ENCODE peak calls at places on chromosomes 1 and 21, in four cellular contexts. One of them, this sample, is unnamed.

GRCh38 chr1:221100196-221100950 is 221.1 kb downstream of the HLX start:
- DNase-seq in H1: no peak
- DNase-seq in neural progenitor cell: no peak
- DNase-seq in breast epithelium: no peak
- DNase-seq in this sample: no peak

GRCh38 chr1:60753508-60753907 is 328.9 kb upstream of the NFIA start:
- DNase-seq in H1: no peak
- DNase-seq in neural progenitor cell: no peak
- DNase-seq in breast epithelium: no peak
- DNase-seq in this sample: no peak

GRCh38 chr1:33120436-33121231 is 39.7 kb downstream of the AZIN2 start:
- DNase-seq in H1: no peak
- DNase-seq in neural progenitor cell: no peak
- DNase-seq in breast epithelium: no peak
- DNase-seq in this sample: no peak

GRCh38 chr21:44520326-44521300 is 19.4 kb downstream of the KRTAP10-1 start:
- DNase-seq in H1: no peak
- DNase-seq in neural progenitor cell: no peak
- DNase-seq in breast epithelium: peak
- DNase-seq in this sample: peak

GRCh38 chr1:236164273-236164672 is 21.9 kb downstream of the GPR137B start:
- DNase-seq in H1: no peak
- DNase-seq in neural progenitor cell: no peak
- DNase-seq in breast epithelium: no peak
- DNase-seq in this sample: peak

GRCh38 chr1:62841587-62842169 is 57.7 kb downstream of the ATG4C start:
- DNase-seq in H1: no peak
- DNase-seq in neural progenitor cell: peak
- DNase-seq in breast epithelium: no peak
- DNase-seq in this sample: no peak

GRCh38 chr1:48182441-48182840 is 40.1 kb upstream of the SLC5A9 start:
- DNase-seq in H1: no peak
- DNase-seq in neural progenitor cell: no peak
- DNase-seq in breast epithelium: no peak
- DNase-seq in this sample: no peak

GRCh38 chr1:37479255-37480124 is 5.1 kb downstream of the ZC3H12A start:
- DNase-seq in H1: no peak
- DNase-seq in neural progenitor cell: no peak
- DNase-seq in breast epithelium: peak
- DNase-seq in this sample: peak

GRCh38 chr21:38596264-38597042 is 98.2 kb upstream of the ERG start:
- DNase-seq in H1: no peak
- DNase-seq in neural progenitor cell: no peak
- DNase-seq in breast epithelium: no peak
- DNase-seq in this sample: no peak

GRCh38 chr1:244614879-244615278 is 38.0 kb upstream of the DESI2 start:
- DNase-seq in H1: no peak
- DNase-seq in neural progenitor cell: peak
- DNase-seq in breast epithelium: no peak
- DNase-seq in this sample: no peak

GRCh38 chr1:115463347-115463746 is 125.3 kb upstream of the NGF start:
- DNase-seq in H1: no peak
- DNase-seq in neural progenitor cell: no peak
- DNase-seq in breast epithelium: no peak
- DNase-seq in this sample: no peak

GRCh38 chr1:38827299-38827698 is 32.3 kb downstream of the RRAGC start:
- DNase-seq in H1: no peak
- DNase-seq in neural progenitor cell: no peak
- DNase-seq in breast epithelium: no peak
- DNase-seq in this sample: no peak

GRCh38 chr1:246428542-246429308 is 78.4 kb downstream of the SMYD3 start:
- DNase-seq in H1: no peak
- DNase-seq in neural progenitor cell: no peak
- DNase-seq in breast epithelium: no peak
- DNase-seq in this sample: no peak

GRCh38 chr1:58883037-58883887 is 99.4 kb upstream of the JUN start:
- DNase-seq in H1: no peak
- DNase-seq in neural progenitor cell: no peak
- DNase-seq in breast epithelium: no peak
- DNase-seq in this sample: peak

GRCh38 chr1:43438006-43438405 is 15.7 kb downstream of the HYI start:
- DNase-seq in H1: no peak
- DNase-seq in neural progenitor cell: no peak
- DNase-seq in breast epithelium: no peak
- DNase-seq in this sample: no peak

GRCh38 chr1:113835686-113836290 is 23.5 kb upstream of the RSBN1 start:
- DNase-seq in H1: no peak
- DNase-seq in neural progenitor cell: peak
- DNase-seq in breast epithelium: no peak
- DNase-seq in this sample: no peak

GRCh38 chr21:33924079-33924765 is 8.6 kb upstream of the ATP5PO start:
- DNase-seq in H1: peak
- DNase-seq in neural progenitor cell: peak
- DNase-seq in breast epithelium: peak
- DNase-seq in this sample: peak

GRCh38 chr1:190904091-190904695 is 426.5 kb upstream of the BRINP3 start:
- DNase-seq in H1: no peak
- DNase-seq in neural progenitor cell: no peak
- DNase-seq in breast epithelium: no peak
- DNase-seq in this sample: no peak

GRCh38 chr21:42062543-42063022 is 8.5 kb upstream of the UMODL1 start:
- DNase-seq in H1: no peak
- DNase-seq in neural progenitor cell: no peak
- DNase-seq in breast epithelium: no peak
- DNase-seq in this sample: peak

GRCh38 chr1:209565759-209566678 is 17.5 kb upstream of the CAMK1G start:
- DNase-seq in H1: peak
- DNase-seq in neural progenitor cell: peak
- DNase-seq in breast epithelium: peak
- DNase-seq in this sample: peak

GRCh38 chr21:41009398-41010177 is 158.4 kb upstream of the BACE2 start:
- DNase-seq in H1: no peak
- DNase-seq in neural progenitor cell: no peak
- DNase-seq in breast epithelium: no peak
- DNase-seq in this sample: no peak

GRCh38 chr1:159214149-159214760 is 9.6 kb downstream of the ACKR1 start:
- DNase-seq in H1: no peak
- DNase-seq in neural progenitor cell: peak
- DNase-seq in breast epithelium: no peak
- DNase-seq in this sample: no peak

GRCh38 chr1:26710811-26711210 is 15.0 kb downstream of the ARID1A start:
- DNase-seq in H1: no peak
- DNase-seq in neural progenitor cell: no peak
- DNase-seq in breast epithelium: no peak
- DNase-seq in this sample: no peak

GRCh38 chr1:215114154-215114933 is 31.8 kb downstream of the KCNK2 start:
- DNase-seq in H1: no peak
- DNase-seq in neural progenitor cell: no peak
- DNase-seq in breast epithelium: no peak
- DNase-seq in this sample: no peak

GRCh38 chr1:29284286-29284960 is 48.1 kb downstream of the PTPRU start:
- DNase-seq in H1: no peak
- DNase-seq in neural progenitor cell: no peak
- DNase-seq in breast epithelium: no peak
- DNase-seq in this sample: no peak

GRCh38 chr1:42173155-42173933 is 8.8 kb upstream of the GUCA2A start:
- DNase-seq in H1: no peak
- DNase-seq in neural progenitor cell: peak
- DNase-seq in breast epithelium: peak
- DNase-seq in this sample: peak

GRCh38 chr21:36910581-36911307 is 55.7 kb downstream of the HLCS start:
- DNase-seq in H1: no peak
- DNase-seq in neural progenitor cell: no peak
- DNase-seq in breast epithelium: no peak
- DNase-seq in this sample: no peak

GRCh38 chr1:184905601-184906322 is 68.5 kb downstream of the NIBAN1 start:
- DNase-seq in H1: no peak
- DNase-seq in neural progenitor cell: no peak
- DNase-seq in breast epithelium: no peak
- DNase-seq in this sample: no peak

GRCh38 chr1:219441884-219442283 is 171.0 kb downstream of the ZC3H11B start:
- DNase-seq in H1: no peak
- DNase-seq in neural progenitor cell: no peak
- DNase-seq in breast epithelium: no peak
- DNase-seq in this sample: no peak

GRCh38 chr1:2911391-2912178 is 109.7 kb upstream of the ACTRT2 start:
- DNase-seq in H1: no peak
- DNase-seq in neural progenitor cell: no peak
- DNase-seq in breast epithelium: no peak
- DNase-seq in this sample: no peak

GRCh38 chr1:217586586-217586985 is 44.3 kb downstream of the GPATCH2 start:
- DNase-seq in H1: no peak
- DNase-seq in neural progenitor cell: no peak
- DNase-seq in breast epithelium: no peak
- DNase-seq in this sample: no peak

GRCh38 chr1:106189780-106190179 is 866.7 kb upstream of the PRMT6 start:
- DNase-seq in H1: no peak
- DNase-seq in neural progenitor cell: no peak
- DNase-seq in breast epithelium: no peak
- DNase-seq in this sample: no peak

GRCh38 chr1:48608882-48609281 is 136.9 kb upstream of the SPATA6 start:
- DNase-seq in H1: no peak
- DNase-seq in neural progenitor cell: no peak
- DNase-seq in breast epithelium: no peak
- DNase-seq in this sample: no peak

GRCh38 chr1:103254691-103255090 is 146.4 kb upstream of the COL11A1 start:
- DNase-seq in H1: no peak
- DNase-seq in neural progenitor cell: no peak
- DNase-seq in breast epithelium: no peak
- DNase-seq in this sample: no peak

GRCh38 chr1:113205980-113206766 is 133.2 kb downstream of the LRIG2 start:
- DNase-seq in H1: no peak
- DNase-seq in neural progenitor cell: no peak
- DNase-seq in breast epithelium: no peak
- DNase-seq in this sample: no peak

DNA sequence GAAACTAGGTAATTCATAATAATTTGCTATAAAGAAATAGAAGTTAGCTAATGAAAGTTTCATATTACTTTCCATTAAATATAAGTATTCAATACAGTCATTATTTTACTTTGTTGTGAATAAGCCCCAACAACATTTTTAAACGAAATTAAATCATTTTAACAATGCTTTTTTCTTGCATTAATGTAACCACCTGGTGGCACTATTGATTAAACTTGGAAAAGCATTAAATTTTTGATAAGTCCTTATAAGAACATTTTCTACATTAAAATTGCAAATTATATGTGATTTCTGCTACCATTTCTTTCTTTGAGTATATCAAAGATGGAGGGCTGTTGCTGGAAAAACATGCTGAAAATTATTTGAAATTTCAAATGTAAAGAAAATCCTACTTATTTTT is 918.8 kb upstream of the TMPRSS15 start:
- DNase-seq in H1: no peak
- DNase-seq in neural progenitor cell: no peak
- DNase-seq in breast epithelium: no peak
- DNase-seq in this sample: no peak
- TF ChIP-seq CTCF in H1: no peak
- TF ChIP-seq CTCF in neural progenitor cell: peak
- TF ChIP-seq CTCF in breast epithelium: no peak
- TF ChIP-seq CTCF in this sample: no peak

GRCh38 chr1:54546651-54547348 is 1.2 kb upstream of the ACOT11 start:
- DNase-seq in H1: no peak
- DNase-seq in neural progenitor cell: no peak
- DNase-seq in breast epithelium: no peak
- DNase-seq in this sample: no peak
- H3K27ac ChIP-seq in H1: no peak
- H3K27ac ChIP-seq in neural progenitor cell: no peak
- H3K27ac ChIP-seq in breast epithelium: peak
- H3K27ac ChIP-seq in this sample: no peak

DNA sequence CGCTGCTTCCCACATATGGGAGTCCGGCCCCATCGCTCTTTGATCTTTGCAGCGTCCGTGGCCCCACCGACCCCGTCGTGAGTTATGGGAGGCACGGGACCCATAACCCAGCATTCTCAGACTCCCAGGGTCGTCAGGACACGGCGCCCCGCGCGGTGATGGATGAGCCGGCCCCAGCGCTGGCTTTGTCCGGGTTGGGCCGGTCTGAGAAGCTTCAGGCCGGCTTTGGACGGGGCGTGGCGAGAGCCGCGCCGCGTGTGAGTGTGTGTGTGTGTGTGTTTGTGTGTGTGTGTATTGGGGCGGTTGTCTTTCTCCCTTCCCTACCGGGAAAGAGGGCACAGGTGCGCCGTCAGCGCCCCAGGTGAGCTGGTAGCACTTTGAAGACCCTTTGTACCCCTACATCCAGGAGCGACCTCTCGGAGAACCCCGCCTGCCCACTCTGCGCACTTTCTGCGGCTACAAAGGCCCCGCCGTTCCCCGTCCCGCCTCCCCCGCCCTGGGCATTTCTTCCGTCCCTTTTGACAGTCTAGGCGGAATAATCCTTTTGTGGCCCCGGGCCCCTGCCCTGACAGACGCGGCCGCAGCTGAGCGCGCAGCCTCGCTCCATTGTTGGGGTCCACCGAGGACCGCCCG is 725 bp upstream of the DRAXIN start:
- DNase-seq in H1: no peak
- DNase-seq in neural progenitor cell: peak
- DNase-seq in breast epithelium: no peak
- DNase-seq in this sample: no peak
- H3K4me3 ChIP-seq in H1: peak
- H3K4me3 ChIP-seq in neural progenitor cell: peak
- H3K4me3 ChIP-seq in breast epithelium: no peak
- H3K4me3 ChIP-seq in this sample: peak

GRCh38 chr1:206419250-206419649 is 51.0 kb upstream of the IKBKE start:
- DNase-seq in H1: no peak
- DNase-seq in neural progenitor cell: no peak
- DNase-seq in breast epithelium: no peak
- DNase-seq in this sample: no peak
- TF ChIP-seq CTCF in H1: no peak
- TF ChIP-seq CTCF in neural progenitor cell: no peak
- TF ChIP-seq CTCF in breast epithelium: no peak
- TF ChIP-seq CTCF in this sample: no peak